ENCODE peak calls at places on chromosomes 6 and 20, in six cellular contexts. O is pancreas, V is mesothelial cell of epicardium, T is breast epithelium, R is choroid plexus epithelial cell, M is brain microvascular endothelial cell. S is an unnamed sample.

GRCh38 chr6:111661541-111662041 is 55.9 kb upstream of the TRAF3IP2 start:
- DNase-seq in O (no peak), V (no peak), T (no peak), R (no peak), M (no peak), S (no peak)

GRCh38 chr6:169702640-169703246 is 817 bp downstream of the C6orf120 start:
- DNase-seq in O (no peak), V (no peak), T (no peak), R (no peak), M (no peak), S (peak)

GRCh38 chr6:93407186-93407585 is 12.2 kb downstream of the EPHA7 start:
- DNase-seq in O (no peak), V (no peak), T (no peak), R (peak), M (no peak), S (no peak)

GRCh38 chr20:22452442-22453011 is 131.8 kb downstream of the FOXA2 start:
- DNase-seq in O (no peak), V (no peak), T (no peak), R (no peak), M (no peak), S (no peak)

GRCh38 chr6:51910846-51911245 is 176.6 kb downstream of the PKHD1 start:
- DNase-seq in O (no peak), V (no peak), T (no peak), R (no peak), M (no peak), S (no peak)

GRCh38 chr20:7926767-7927166 is 13.5 kb downstream of the HAO1 start:
- DNase-seq in O (no peak), V (no peak), T (no peak), R (peak), M (peak), S (no peak)

GRCh38 chr6:157982580-157983438 is 1.1 kb downstream of the SYNJ2 start:
- DNase-seq in O (no peak), V (no peak), T (peak), R (peak), M (peak), S (no peak)

GRCh38 chr6:27495386-27496135 is 22.7 kb upstream of the ZNF184 start:
- DNase-seq in O (no peak), V (peak), T (no peak), R (peak), M (peak), S (no peak)

GRCh38 chr20:1291191-1291741 is 25.2 kb downstream of the SNPH start:
- DNase-seq in O (no peak), V (no peak), T (no peak), R (peak), M (peak), S (no peak)

GRCh38 chr6:71043902-71044301 is 87.0 kb upstream of the B3GAT2 start:
- DNase-seq in O (no peak), V (no peak), T (no peak), R (peak), M (peak), S (no peak)

GRCh38 chr6:13377054-13377758 is 48.9 kb upstream of the TBC1D7 start:
- DNase-seq in O (no peak), V (no peak), T (no peak), R (no peak), M (no peak), S (no peak)

GRCh38 chr6:2582268-2582667 is 168.5 kb downstream of the MYLK4 start:
- DNase-seq in O (no peak), V (peak), T (no peak), R (no peak), M (no peak), S (no peak)

GRCh38 chr6:42498473-42499128 is 46.9 kb upstream of the TRERF1 start:
- DNase-seq in O (no peak), V (no peak), T (no peak), R (no peak), M (no peak), S (no peak)
- TF ChIP-seq CTCF in O (no peak), V (no peak), T (no peak), R (no peak), M (no peak), S (no peak)

DNA sequence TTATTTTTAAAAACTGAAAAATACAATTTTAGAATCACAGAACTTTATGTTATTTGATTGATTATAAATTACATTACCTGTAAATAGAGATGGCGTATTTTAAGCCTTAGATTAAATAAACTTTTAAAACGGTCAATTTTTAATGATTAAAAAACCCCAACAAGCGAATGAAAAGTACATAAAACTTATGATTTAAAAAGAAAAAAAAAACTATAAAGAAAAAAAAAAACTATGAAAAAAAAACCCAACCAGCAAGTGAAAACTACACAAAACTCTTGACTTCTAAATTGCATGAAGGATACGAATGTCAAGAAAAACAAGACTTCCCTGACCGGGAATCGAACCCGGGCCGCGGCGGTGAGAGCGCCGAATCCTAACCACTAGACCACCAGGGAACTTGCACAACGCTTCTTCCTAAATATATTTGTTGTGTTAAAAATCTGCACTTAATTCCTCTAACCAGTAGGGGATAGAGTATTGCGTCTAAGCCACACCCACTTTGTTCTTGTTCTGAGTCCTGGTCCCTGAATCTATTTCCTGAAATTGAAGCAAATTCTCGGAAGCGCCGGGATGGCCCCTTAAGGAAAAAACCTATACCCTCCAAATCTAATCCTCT is 10.7 kb upstream of the NCOA7 start:
- DNase-seq in O (peak), V (peak), T (peak), R (peak), M (peak), S (peak)
- TF ChIP-seq CTCF in O (peak), V (peak), T (peak), R (peak), M (no peak), S (no peak)

GRCh38 chr20:32207211-32207625 is 325 bp downstream of the PLAGL2 start:
- DNase-seq in O (peak), V (no peak), T (no peak), R (no peak), M (no peak), S (no peak)

GRCh38 chr20:32208499-32209154 is 947 bp downstream of the POFUT1 start:
- DNase-seq in O (no peak), V (no peak), T (no peak), R (no peak), M (no peak), S (no peak)

GRCh38 chr20:32206383-32207210 is 946 bp downstream of the PLAGL2 start:
- DNase-seq in O (no peak), V (no peak), T (no peak), R (no peak), M (no peak), S (no peak)

GRCh38 chr20:32205502-32206382 is 1.8 kb downstream of the PLAGL2 start:
- DNase-seq in O (no peak), V (no peak), T (no peak), R (peak), M (no peak), S (no peak)

DNA sequence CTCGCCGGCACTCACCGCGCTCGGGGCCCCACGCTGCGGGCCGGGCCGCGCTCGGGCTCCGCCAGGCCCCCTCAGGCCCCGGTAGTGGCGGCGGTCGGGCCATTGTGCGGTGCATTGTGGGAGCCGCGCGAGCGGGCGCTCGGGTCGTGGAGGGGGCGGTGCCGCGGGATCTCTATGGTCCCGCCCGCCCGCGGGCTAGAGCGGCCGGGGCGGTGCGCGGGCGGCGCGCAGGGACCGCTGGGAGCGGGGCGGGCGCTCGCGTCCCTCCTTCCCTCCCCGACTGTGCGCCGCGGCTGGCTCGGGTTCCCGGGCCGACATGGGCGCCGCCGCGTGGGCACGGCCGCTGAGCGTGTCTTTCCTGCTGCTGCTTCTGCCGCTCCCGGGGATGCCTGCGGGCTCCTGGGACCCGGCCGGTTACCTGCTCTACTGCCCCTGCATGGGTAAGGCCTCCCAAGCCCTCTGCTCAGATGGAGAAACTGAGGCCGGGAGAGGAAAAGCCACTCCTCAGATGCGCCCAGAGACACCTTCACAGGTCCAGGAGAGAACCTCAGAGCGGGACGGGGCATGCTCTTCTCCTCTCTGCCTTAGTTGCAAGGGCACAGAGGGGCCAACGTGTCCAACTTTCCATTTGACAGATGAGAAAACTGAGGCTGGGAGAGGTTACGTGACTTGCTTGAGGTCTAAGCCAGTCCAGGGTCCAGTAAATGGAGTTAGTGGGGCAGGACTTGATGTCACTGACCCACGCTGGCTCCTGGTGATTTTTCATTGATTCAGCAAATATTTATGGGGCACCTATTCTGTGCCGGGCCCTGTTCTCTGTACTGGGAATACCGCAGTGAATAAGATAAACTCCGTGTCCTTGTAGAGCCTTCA is at the start of the genes PLAGL2 and POFUT1:
- DNase-seq in O (peak), V (peak), T (peak), R (peak), M (peak), S (peak)
- TF ChIP-seq CTCF in O (no peak), V (no peak), T (no peak), R (peak), M (no peak), S (no peak)

GRCh38 chr6:25942561-25943147 is 12.2 kb upstream of the SLC17A2 start:
- DNase-seq in O (no peak), V (no peak), T (no peak), R (peak), M (peak), S (no peak)
- TF ChIP-seq CTCF in O (peak), V (no peak), T (no peak), R (peak), M (peak), S (no peak)

GRCh38 chr6:24547243-24547642 is 52.5 kb downstream of the ALDH5A1 start:
- DNase-seq in O (no peak), V (no peak), T (no peak), R (peak), M (no peak), S (no peak)
- TF ChIP-seq CTCF in O (no peak), V (no peak), T (no peak), R (no peak), M (peak), S (no peak)